ENCODE peak calls at places on chromosomes 5 and 9, in eight cellular contexts. E is breast epithelium, B is transverse colon, I is PC-3, N is heart right ventricle, P is right lobe of liver, Y is foreskin fibroblast, F is MCF 10A. T is an unnamed sample.
A peak's percentile ranks its signal among the peaks of the same experiment; 100 is the strongest.

GRCh38 chr5:107389130-107389553 is 281.6 kb downstream of the EFNA5 start:
- DNase-seq in E (no peak), B (peak; percentile 19), I (peak; percentile 87), N (no peak), P (no peak), Y (peak; percentile 68), F (peak; percentile 67), T (no peak)

GRCh38 chr9:77939149-77939668 is 92.4 kb downstream of the GNAQ start:
- DNase-seq in E (no peak), B (no peak), I (no peak), N (no peak), P (no peak), Y (no peak), F (no peak), T (no peak)

GRCh38 chr9:108444400-108445358 is 411.1 kb downstream of the ACTL7B start:
- DNase-seq in E (peak; percentile 58), B (no peak), I (peak; percentile 91), N (no peak), P (no peak), Y (peak; percentile 95), F (peak; percentile 88), T (no peak)

GRCh38 chr5:126471875-126472537 is 48.8 kb downstream of the GRAMD2B start:
- DNase-seq in E (no peak), B (no peak), I (peak; percentile 65), N (no peak), P (no peak), Y (peak; percentile 76), F (peak; percentile 66), T (no peak)

GRCh38 chr5:31824886-31825774 is 186.2 kb downstream of the PDZD2 start:
- DNase-seq in E (peak; percentile 34), B (peak; percentile 21), I (peak; percentile 90), N (no peak), P (no peak), Y (peak; percentile 31), F (peak; percentile 76), T (no peak)

GRCh38 chr5:91264311-91265051 is 118.6 kb downstream of the ARRDC3 start:
- DNase-seq in E (no peak), B (no peak), I (no peak), N (no peak), P (no peak), Y (no peak), F (no peak), T (no peak)

GRCh38 chr5:9035346-9035745 is 510.5 kb downstream of the SEMA5A start:
- DNase-seq in E (no peak), B (no peak), I (no peak), N (no peak), P (no peak), Y (no peak), F (no peak), T (no peak)

GRCh38 chr5:40406426-40407211 is 273.1 kb upstream of the PTGER4 start:
- DNase-seq in E (no peak), B (no peak), I (no peak), N (no peak), P (no peak), Y (no peak), F (no peak), T (no peak)

GRCh38 chr5:119316116-119316515 is 39.7 kb upstream of the TNFAIP8 start:
- DNase-seq in E (no peak), B (no peak), I (no peak), N (no peak), P (no peak), Y (no peak), F (no peak), T (no peak)

DNA sequence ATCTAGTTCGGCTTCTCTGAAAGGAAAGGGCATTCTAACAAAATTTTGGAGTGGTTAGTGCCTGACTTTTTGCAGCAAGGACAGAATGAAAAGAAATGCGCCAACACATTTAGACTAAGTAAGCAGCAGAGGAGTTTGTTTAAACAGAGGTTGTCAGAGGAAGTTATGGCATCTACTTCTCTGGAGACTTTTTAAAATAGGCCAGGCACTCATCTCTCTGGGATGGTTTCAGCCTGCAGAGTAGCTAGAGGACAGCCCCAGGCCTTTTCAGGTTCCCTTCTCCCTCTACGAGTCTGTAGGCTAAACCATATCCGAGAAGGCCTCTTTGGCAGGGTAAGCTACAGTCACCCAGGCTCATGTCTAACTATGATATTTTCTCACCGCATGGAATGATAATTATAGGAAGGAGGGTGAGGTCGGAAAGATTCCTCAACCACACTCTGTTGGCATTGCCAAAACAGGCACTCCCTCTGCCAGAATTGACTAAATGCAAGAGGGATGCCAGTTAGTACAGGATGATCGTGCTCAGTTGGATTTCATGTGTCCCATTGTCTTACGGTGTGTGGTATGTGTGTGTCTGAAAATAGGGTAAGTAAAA is 1.4 kb upstream of the CTXN3 start:
- DNase-seq in E (peak; percentile 48), B (no peak), I (no peak), N (no peak), P (no peak), Y (no peak), F (no peak), T (no peak)
- TF ChIP-seq CTCF in E (no peak), B (no peak), I (no peak), N (no peak), P (no peak), Y (no peak), F (no peak), T (no peak)

DNA sequence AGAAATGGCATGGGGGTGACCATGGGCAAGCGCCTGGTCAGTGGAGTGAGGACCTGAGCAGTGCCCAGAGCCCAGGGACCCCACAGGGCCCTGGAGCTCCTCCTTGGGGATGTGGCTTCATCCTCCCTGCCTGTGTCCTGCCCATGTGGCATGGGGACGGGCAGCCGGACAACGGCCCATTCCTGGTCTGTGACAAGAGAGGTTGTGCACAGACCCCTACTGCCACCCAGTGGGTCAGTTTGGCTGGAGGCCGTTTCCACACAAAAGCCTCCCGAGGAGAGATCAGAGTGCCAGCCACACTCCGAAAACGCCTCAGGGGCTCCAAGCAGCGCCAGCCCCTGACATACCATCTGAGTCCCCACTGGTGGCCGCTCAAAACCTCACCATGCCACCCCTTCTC is 19.8 kb downstream of the SLC6A18 start:
- DNase-seq in E (no peak), B (no peak), I (peak; percentile 23), N (no peak), P (no peak), Y (no peak), F (no peak), T (no peak)
- TF ChIP-seq CTCF in E (no peak), B (no peak), I (peak; percentile 42), N (no peak), P (no peak), Y (no peak), F (no peak), T (no peak)

GRCh38 chr9:10268500-10269485 is 344.0 kb downstream of the PTPRD start:
- DNase-seq in E (no peak), B (no peak), I (peak; percentile 26), N (no peak), P (no peak), Y (no peak), F (peak; percentile 56), T (peak; percentile 14)
- TF ChIP-seq CTCF in E (no peak), B (no peak), I (peak; percentile 39), N (peak; percentile 61), P (peak; percentile 61), Y (no peak), F (peak; percentile 39), T (peak; percentile 89)

GRCh38 chr9:12775373-12775962 is 648 bp downstream of the LURAP1L start:
- DNase-seq in E (no peak), B (peak; percentile 19), I (no peak), N (peak; percentile 27), P (peak; percentile 34), Y (no peak), F (no peak), T (no peak)
- TF ChIP-seq CTCF in E (no peak), B (no peak), I (no peak), N (no peak), P (no peak), Y (no peak), F (no peak), T (peak; percentile 3)

DNA sequence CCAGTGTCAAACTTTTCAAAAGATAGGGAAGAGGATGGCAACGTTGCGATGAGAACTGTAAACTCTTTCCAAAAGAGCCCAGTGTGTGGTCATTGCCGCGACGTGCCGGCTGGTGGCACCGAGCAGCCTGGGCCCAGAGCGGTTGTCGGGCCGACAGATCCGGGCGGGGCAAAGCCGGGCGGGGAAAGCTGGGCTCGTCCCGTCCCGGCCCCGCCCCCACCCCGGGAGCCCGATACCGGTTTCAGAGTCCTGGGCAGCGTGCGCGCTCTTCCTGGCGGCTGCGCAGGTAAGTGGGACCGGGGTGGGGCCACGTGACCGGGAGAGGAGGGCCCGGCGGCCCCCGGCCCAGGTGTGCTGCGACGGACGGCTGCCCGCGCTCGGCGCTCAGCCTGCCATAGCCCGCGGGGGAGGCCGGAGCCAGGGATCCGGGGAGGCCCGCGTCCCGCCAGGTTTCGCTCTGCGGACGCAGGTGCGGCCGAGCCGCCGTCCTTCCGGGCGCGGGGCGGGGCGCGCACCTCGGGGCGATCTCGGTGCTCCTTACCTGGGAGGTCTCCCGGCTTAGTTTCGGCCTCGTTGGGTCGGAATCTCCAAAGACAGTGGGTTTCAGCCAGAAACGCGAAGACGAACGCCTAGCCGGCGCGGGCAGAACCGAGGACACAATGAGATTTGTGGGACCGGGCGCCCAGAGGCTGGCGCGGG is at the start of gene MARVELD2:
- DNase-seq in E (peak; percentile 88), B (peak; percentile 94), I (peak; percentile 90), N (peak; percentile 69), P (peak; percentile 96), Y (peak; percentile 10), F (peak; percentile 91), T (no peak)
- TF ChIP-seq CTCF in E (no peak), B (peak; percentile 45), I (peak; percentile 55), N (peak; percentile 42), P (peak; percentile 47), Y (peak; percentile 32), F (peak; percentile 50), T (no peak)

DNA sequence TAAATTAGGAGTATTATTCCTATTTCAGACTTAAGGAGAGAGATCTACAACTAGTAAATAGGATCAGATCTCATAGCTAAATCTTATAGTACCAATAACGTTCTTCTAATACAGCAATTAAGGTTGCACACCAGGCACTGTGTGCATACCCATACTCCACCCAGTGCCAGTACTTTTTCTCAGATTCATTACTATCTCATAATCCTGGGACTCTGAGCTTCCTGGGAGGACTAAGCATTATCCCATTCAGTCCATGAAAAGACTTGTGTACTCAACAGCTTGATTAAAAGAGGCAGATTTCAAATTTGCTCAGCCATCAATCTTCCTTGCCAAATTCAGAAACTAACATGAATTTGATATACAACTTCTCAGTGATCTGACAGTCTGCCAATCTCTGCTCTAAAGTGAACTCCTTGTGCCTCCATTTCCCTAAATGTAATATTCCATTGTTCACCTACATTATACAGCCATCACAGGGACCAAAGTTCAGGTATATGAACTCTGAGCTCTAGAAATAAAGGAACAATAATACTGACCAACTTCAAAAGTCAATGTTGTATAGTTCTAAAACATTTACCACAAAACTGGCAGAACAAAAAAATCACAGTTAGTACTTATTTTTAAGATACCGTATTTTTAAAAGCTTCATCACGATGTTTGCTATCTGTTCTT is 7.2 kb downstream of the STRBP start:
- DNase-seq in E (no peak), B (no peak), I (no peak), N (no peak), P (no peak), Y (no peak), F (no peak), T (no peak)
- TF ChIP-seq CTCF in E (no peak), B (no peak), I (no peak), N (no peak), P (no peak), Y (no peak), F (no peak), T (no peak)

GRCh38 chr5:65076251-65076869 is 307.6 kb downstream of the CWC27 start:
- DNase-seq in E (no peak), B (peak; percentile 17), I (peak; percentile 65), N (no peak), P (no peak), Y (peak; percentile 38), F (peak; percentile 72), T (no peak)
- TF ChIP-seq CTCF in E (no peak), B (peak; percentile 17), I (peak; percentile 49), N (peak; percentile 48), P (peak; percentile 21), Y (no peak), F (no peak), T (peak; percentile 29)